ENCODE peak calls at places on chromosomes 16 and 17, in five cellular contexts. One of them, this sample, is unnamed.
A peak's percentile ranks its signal among the peaks of the same experiment; 100 is the strongest.

GRCh38 chr17:31579265-31579664 is 187.8 kb downstream of the RAB11FIP4 start:
- DNase-seq in HT1080: peak; percentile 76
- DNase-seq in mucosa of descending colon: no peak
- DNase-seq in ovary: no peak
- DNase-seq in NCI-H345: peak; percentile 32
- DNase-seq in this sample: peak; percentile 85

GRCh38 chr17:70184770-70185169 is 15.4 kb downstream of the KCNJ2 start:
- DNase-seq in HT1080: peak; percentile 70
- DNase-seq in ovary: no peak
- DNase-seq in mucosa of descending colon: no peak
- DNase-seq in NCI-H345: no peak
- DNase-seq in this sample: no peak

GRCh38 chr17:29177871-29178749 is 2.1 kb downstream of the MYO18A start:
- DNase-seq in ovary: no peak
- DNase-seq in mucosa of descending colon: peak; percentile 76
- DNase-seq in HT1080: no peak
- DNase-seq in NCI-H345: no peak
- DNase-seq in this sample: no peak

GRCh38 chr17:81579821-81580321 is 27.7 kb upstream of the FAAP100 start:
- DNase-seq in mucosa of descending colon: no peak
- DNase-seq in HT1080: peak; percentile 60
- DNase-seq in ovary: no peak
- DNase-seq in NCI-H345: no peak
- DNase-seq in this sample: peak; percentile 78

GRCh38 chr17:73226556-73227172 is 33.8 kb downstream of the COG1 start:
- DNase-seq in mucosa of descending colon: no peak
- DNase-seq in ovary: no peak
- DNase-seq in HT1080: no peak
- DNase-seq in NCI-H345: no peak
- DNase-seq in this sample: no peak

GRCh38 chr16:71846443-71846842 is 667 bp downstream of the ATXN1L start:
- DNase-seq in HT1080: no peak
- DNase-seq in ovary: peak; percentile 44
- DNase-seq in NCI-H345: no peak
- DNase-seq in mucosa of descending colon: peak; percentile 17
- DNase-seq in this sample: no peak

GRCh38 chr17:35560703-35561102 is at the start of gene SLFN14:
- DNase-seq in ovary: no peak
- DNase-seq in mucosa of descending colon: no peak
- DNase-seq in NCI-H345: no peak
- DNase-seq in HT1080: no peak
- DNase-seq in this sample: no peak

GRCh38 chr17:43327421-43327820 is 71.4 kb upstream of the ARL4D start:
- DNase-seq in NCI-H345: no peak
- DNase-seq in HT1080: peak; percentile 17
- DNase-seq in mucosa of descending colon: no peak
- DNase-seq in ovary: no peak
- DNase-seq in this sample: no peak

GRCh38 chr17:35245196-35245486 is 2.3 kb downstream of the SLFN5 start:
- DNase-seq in ovary: no peak
- DNase-seq in NCI-H345: no peak
- DNase-seq in mucosa of descending colon: no peak
- DNase-seq in HT1080: peak; percentile 84
- DNase-seq in this sample: peak; percentile 82

GRCh38 chr17:72982680-72983079 is 109.8 kb downstream of the SLC39A11 start:
- DNase-seq in ovary: no peak
- DNase-seq in mucosa of descending colon: no peak
- DNase-seq in NCI-H345: no peak
- DNase-seq in HT1080: no peak
- DNase-seq in this sample: no peak

GRCh38 chr17:81837641-81838040 is 2.8 kb upstream of the PPP1R27 start:
- DNase-seq in NCI-H345: no peak
- DNase-seq in mucosa of descending colon: no peak
- DNase-seq in ovary: no peak
- DNase-seq in HT1080: no peak
- DNase-seq in this sample: peak; percentile 62

GRCh38 chr17:10197721-10198508 is 491 bp downstream of the GAS7 start:
- DNase-seq in ovary: peak; percentile 52
- DNase-seq in HT1080: no peak
- DNase-seq in mucosa of descending colon: no peak
- DNase-seq in NCI-H345: no peak
- DNase-seq in this sample: no peak

GRCh38 chr17:76544123-76544915 is 4.5 kb downstream of the PRCD start:
- DNase-seq in HT1080: no peak
- DNase-seq in mucosa of descending colon: no peak
- DNase-seq in NCI-H345: no peak
- DNase-seq in ovary: peak; percentile 83
- DNase-seq in this sample: no peak

GRCh38 chr16:89697616-89698331 is 3.7 kb downstream of the SPATA2L start:
- DNase-seq in mucosa of descending colon: peak; percentile 14
- DNase-seq in ovary: peak; percentile 46
- DNase-seq in NCI-H345: peak; percentile 49
- DNase-seq in HT1080: no peak
- DNase-seq in this sample: no peak

GRCh38 chr17:53472586-53472985 is 350.1 kb upstream of the KIF2B start:
- DNase-seq in mucosa of descending colon: no peak
- DNase-seq in ovary: no peak
- DNase-seq in HT1080: peak; percentile 40
- DNase-seq in NCI-H345: no peak
- DNase-seq in this sample: peak; percentile 33

GRCh38 chr17:17783121-17783824 is 53.5 kb downstream of the SREBF1 start:
- DNase-seq in mucosa of descending colon: peak; percentile 79
- DNase-seq in ovary: peak; percentile 86
- DNase-seq in HT1080: no peak
- DNase-seq in NCI-H345: peak; percentile 67
- DNase-seq in this sample: no peak

GRCh38 chr16:74568961-74569631 is 37.8 kb downstream of the GLG1 start:
- DNase-seq in HT1080: no peak
- DNase-seq in mucosa of descending colon: peak; percentile 21
- DNase-seq in ovary: no peak
- DNase-seq in NCI-H345: no peak
- DNase-seq in this sample: no peak

GRCh38 chr16:55515110-55515509 is 6.2 kb downstream of the LPCAT2 start:
- DNase-seq in ovary: no peak
- DNase-seq in mucosa of descending colon: no peak
- DNase-seq in HT1080: peak; percentile 39
- DNase-seq in NCI-H345: no peak
- DNase-seq in this sample: peak; percentile 38

GRCh38 chr17:29590261-29590978 is 972 bp upstream of the GIT1 start:
- DNase-seq in mucosa of descending colon: peak; percentile 28
- DNase-seq in NCI-H345: no peak
- DNase-seq in ovary: peak; percentile 57
- DNase-seq in HT1080: peak; percentile 66
- DNase-seq in this sample: peak; percentile 67

GRCh38 chr17:46154151-46154816 is 38.9 kb downstream of the KANSL1 start:
- DNase-seq in ovary: no peak
- DNase-seq in mucosa of descending colon: no peak
- DNase-seq in HT1080: peak; percentile 89
- DNase-seq in NCI-H345: no peak
- DNase-seq in this sample: peak; percentile 44

This sample was measured in A172.